ENCODE peak calls at places on chromosome 17, in four cellular contexts. One of them, this sample, is unnamed.

GRCh38 chr17:64183815-64184397 is 54.0 kb upstream of the ERN1 start:
- DNase-seq in anterior cingulate cortex: no peak
- DNase-seq in cardiac muscle cell: no peak
- DNase-seq in chondrocyte: no peak
- DNase-seq in this sample: peak

GRCh38 chr17:83100853-83101391 is 21.5 kb downstream of the METRNL start:
- DNase-seq in anterior cingulate cortex: no peak
- DNase-seq in cardiac muscle cell: no peak
- DNase-seq in chondrocyte: no peak
- DNase-seq in this sample: no peak

GRCh38 chr17:59838196-59838911 is 54.4 kb downstream of the TUBD1 start:
- DNase-seq in anterior cingulate cortex: no peak
- DNase-seq in cardiac muscle cell: no peak
- DNase-seq in chondrocyte: no peak
- DNase-seq in this sample: no peak

GRCh38 chr17:8315740-8316217 is 5.7 kb downstream of the ARHGEF15 start:
- DNase-seq in anterior cingulate cortex: no peak
- DNase-seq in cardiac muscle cell: peak
- DNase-seq in chondrocyte: peak
- DNase-seq in this sample: no peak

GRCh38 chr17:27555364-27555763 is 75.6 kb upstream of the LGALS9 start:
- DNase-seq in anterior cingulate cortex: no peak
- DNase-seq in cardiac muscle cell: no peak
- DNase-seq in chondrocyte: no peak
- DNase-seq in this sample: no peak

GRCh38 chr17:8053600-8053999 is 14.7 kb downstream of the ALOX15B start:
- DNase-seq in anterior cingulate cortex: no peak
- DNase-seq in cardiac muscle cell: no peak
- DNase-seq in chondrocyte: peak
- DNase-seq in this sample: no peak

GRCh38 chr17:13725286-13725990 is 123.7 kb upstream of the HS3ST3A1 start:
- DNase-seq in anterior cingulate cortex: no peak
- DNase-seq in cardiac muscle cell: no peak
- DNase-seq in chondrocyte: no peak
- DNase-seq in this sample: peak

GRCh38 chr17:27990100-27990499 is 52.4 kb upstream of the NLK start:
- DNase-seq in anterior cingulate cortex: no peak
- DNase-seq in cardiac muscle cell: no peak
- DNase-seq in chondrocyte: no peak
- DNase-seq in this sample: no peak

GRCh38 chr17:82737981-82738877 is 2.8 kb downstream of the FN3K start:
- DNase-seq in anterior cingulate cortex: peak
- DNase-seq in cardiac muscle cell: no peak
- DNase-seq in chondrocyte: no peak
- DNase-seq in this sample: no peak

GRCh38 chr17:42275527-42276358 is 448 bp downstream of the STAT5B start:
- DNase-seq in anterior cingulate cortex: no peak
- DNase-seq in cardiac muscle cell: peak
- DNase-seq in chondrocyte: no peak
- DNase-seq in this sample: no peak

GRCh38 chr17:44925731-44926697 is 10.7 kb upstream of the GFAP start:
- DNase-seq in anterior cingulate cortex: no peak
- DNase-seq in cardiac muscle cell: no peak
- DNase-seq in chondrocyte: peak
- DNase-seq in this sample: no peak

GRCh38 chr17:82242977-82243647 is 14.3 kb downstream of the SLC16A3 start:
- DNase-seq in anterior cingulate cortex: peak
- DNase-seq in cardiac muscle cell: no peak
- DNase-seq in chondrocyte: no peak
- DNase-seq in this sample: peak

GRCh38 chr17:28413804-28414203 is 7.8 kb upstream of the SLC46A1 start:
- DNase-seq in anterior cingulate cortex: no peak
- DNase-seq in cardiac muscle cell: no peak
- DNase-seq in chondrocyte: no peak
- DNase-seq in this sample: no peak

GRCh38 chr17:50130778-50131317 is 888 bp upstream of the SAMD14 start:
- DNase-seq in anterior cingulate cortex: no peak
- DNase-seq in cardiac muscle cell: no peak
- DNase-seq in chondrocyte: no peak
- DNase-seq in this sample: no peak

GRCh38 chr17:48514483-48514876 is 16.3 kb downstream of the HOXB1 start:
- DNase-seq in anterior cingulate cortex: no peak
- DNase-seq in cardiac muscle cell: no peak
- DNase-seq in chondrocyte: no peak
- DNase-seq in this sample: no peak

GRCh38 chr17:15456972-15457722 is 10.3 kb downstream of the CDRT4 start:
- DNase-seq in anterior cingulate cortex: peak
- DNase-seq in cardiac muscle cell: no peak
- DNase-seq in chondrocyte: no peak
- DNase-seq in this sample: peak

GRCh38 chr17:18250259-18250658 is 8.3 kb downstream of the FLII start:
- DNase-seq in anterior cingulate cortex: no peak
- DNase-seq in cardiac muscle cell: no peak
- DNase-seq in chondrocyte: no peak
- DNase-seq in this sample: no peak

GRCh38 chr17:80731255-80731840 is 186.7 kb downstream of the RPTOR start:
- DNase-seq in anterior cingulate cortex: no peak
- DNase-seq in cardiac muscle cell: no peak
- DNase-seq in chondrocyte: no peak
- DNase-seq in this sample: no peak

GRCh38 chr17:43550754-43551153 is 4.6 kb upstream of the ETV4 start:
- DNase-seq in anterior cingulate cortex: no peak
- DNase-seq in cardiac muscle cell: no peak
- DNase-seq in chondrocyte: no peak
- DNase-seq in this sample: no peak

GRCh38 chr17:79220715-79221291 is 146.2 kb downstream of the ENGASE start:
- DNase-seq in anterior cingulate cortex: no peak
- DNase-seq in cardiac muscle cell: peak
- DNase-seq in chondrocyte: no peak
- DNase-seq in this sample: no peak

GRCh38 chr17:68195667-68196393 is 52.0 kb upstream of the AMZ2 start:
- DNase-seq in anterior cingulate cortex: no peak
- DNase-seq in cardiac muscle cell: peak
- DNase-seq in chondrocyte: no peak
- DNase-seq in this sample: no peak

GRCh38 chr17:16886655-16887322 is 85.1 kb downstream of the TNFRSF13B start:
- DNase-seq in anterior cingulate cortex: no peak
- DNase-seq in cardiac muscle cell: no peak
- DNase-seq in chondrocyte: no peak
- DNase-seq in this sample: no peak

GRCh38 chr17:78027121-78027520 is 68.6 kb downstream of the TNRC6C start:
- DNase-seq in anterior cingulate cortex: no peak
- DNase-seq in cardiac muscle cell: no peak
- DNase-seq in chondrocyte: no peak
- DNase-seq in this sample: no peak

GRCh38 chr17:67628580-67629013 is 89.1 kb upstream of the NOL11 start:
- DNase-seq in anterior cingulate cortex: no peak
- DNase-seq in cardiac muscle cell: no peak
- DNase-seq in chondrocyte: no peak
- DNase-seq in this sample: peak

GRCh38 chr17:7839890-7840260 is 5.9 kb downstream of the KDM6B start:
- DNase-seq in anterior cingulate cortex: no peak
- DNase-seq in cardiac muscle cell: peak
- DNase-seq in chondrocyte: no peak
- DNase-seq in this sample: peak

GRCh38 chr17:49707246-49707607 is 537 bp downstream of the SLC35B1 start:
- DNase-seq in anterior cingulate cortex: no peak
- DNase-seq in cardiac muscle cell: no peak
- DNase-seq in chondrocyte: no peak
- DNase-seq in this sample: no peak

GRCh38 chr17:6636105-6636504 is 4.4 kb downstream of the KIAA0753 start:
- DNase-seq in anterior cingulate cortex: no peak
- DNase-seq in cardiac muscle cell: no peak
- DNase-seq in chondrocyte: no peak
- DNase-seq in this sample: no peak

GRCh38 chr17:61405047-61405685 is 5.5 kb downstream of the TBX2 start:
- DNase-seq in anterior cingulate cortex: no peak
- DNase-seq in cardiac muscle cell: peak
- DNase-seq in chondrocyte: peak
- DNase-seq in this sample: no peak

This sample was measured in fibroblast of gingiva.